ENCODE peak calls at places on chromosomes 12 and 14, in seven cellular contexts. One of them, this sample, is unnamed.

GRCh38 chr14:45807187-45807586 is 554.2 kb upstream of the MIS18BP1 start:
- DNase-seq in PC-9: no peak
- DNase-seq in neural progenitor cell: no peak
- DNase-seq in hepatocyte: no peak
- DNase-seq in fibroblast of the aortic adventitia: no peak
- DNase-seq in retinal pigment epithelial cell: no peak
- DNase-seq in GM23338: no peak
- DNase-seq in this sample: no peak

GRCh38 chr12:34399631-34400422 is 377.5 kb downstream of the ALG10 start:
- DNase-seq in PC-9: peak
- DNase-seq in neural progenitor cell: no peak
- DNase-seq in hepatocyte: peak
- DNase-seq in fibroblast of the aortic adventitia: no peak
- DNase-seq in retinal pigment epithelial cell: no peak
- DNase-seq in GM23338: no peak
- DNase-seq in this sample: no peak

GRCh38 chr12:29191267-29191889 is 42.3 kb downstream of the FAR2 start:
- DNase-seq in PC-9: no peak
- DNase-seq in neural progenitor cell: no peak
- DNase-seq in hepatocyte: no peak
- DNase-seq in fibroblast of the aortic adventitia: no peak
- DNase-seq in retinal pigment epithelial cell: no peak
- DNase-seq in GM23338: no peak
- DNase-seq in this sample: no peak

GRCh38 chr12:130385193-130385592 is 47.5 kb downstream of the PIWIL1 start:
- DNase-seq in PC-9: no peak
- DNase-seq in neural progenitor cell: no peak
- DNase-seq in hepatocyte: no peak
- DNase-seq in fibroblast of the aortic adventitia: no peak
- DNase-seq in retinal pigment epithelial cell: no peak
- DNase-seq in GM23338: no peak
- DNase-seq in this sample: no peak

GRCh38 chr12:123388948-123389559 is 5.1 kb downstream of the KMT5A start:
- DNase-seq in PC-9: no peak
- DNase-seq in neural progenitor cell: no peak
- DNase-seq in hepatocyte: no peak
- DNase-seq in fibroblast of the aortic adventitia: no peak
- DNase-seq in retinal pigment epithelial cell: no peak
- DNase-seq in GM23338: peak
- DNase-seq in this sample: no peak

GRCh38 chr12:22971771-22972191 is 346.8 kb downstream of the ETNK1 start:
- DNase-seq in PC-9: no peak
- DNase-seq in neural progenitor cell: no peak
- DNase-seq in hepatocyte: no peak
- DNase-seq in fibroblast of the aortic adventitia: peak
- DNase-seq in retinal pigment epithelial cell: no peak
- DNase-seq in GM23338: no peak
- DNase-seq in this sample: no peak

GRCh38 chr12:16670456-16671050 is 64.6 kb upstream of the LMO3 start:
- DNase-seq in PC-9: no peak
- DNase-seq in neural progenitor cell: no peak
- DNase-seq in hepatocyte: no peak
- DNase-seq in fibroblast of the aortic adventitia: peak
- DNase-seq in retinal pigment epithelial cell: no peak
- DNase-seq in GM23338: no peak
- DNase-seq in this sample: no peak

GRCh38 chr12:127628655-127629054 is 638.3 kb upstream of the TMEM132C start:
- DNase-seq in PC-9: no peak
- DNase-seq in neural progenitor cell: no peak
- DNase-seq in hepatocyte: no peak
- DNase-seq in fibroblast of the aortic adventitia: peak
- DNase-seq in retinal pigment epithelial cell: no peak
- DNase-seq in GM23338: no peak
- DNase-seq in this sample: no peak

GRCh38 chr14:87678624-87679023 is 314.4 kb downstream of the GALC start:
- DNase-seq in PC-9: no peak
- DNase-seq in neural progenitor cell: no peak
- DNase-seq in hepatocyte: no peak
- DNase-seq in fibroblast of the aortic adventitia: no peak
- DNase-seq in retinal pigment epithelial cell: no peak
- DNase-seq in GM23338: no peak
- DNase-seq in this sample: no peak

GRCh38 chr14:69828372-69828771 is 31.3 kb upstream of the SLC10A1 start:
- DNase-seq in PC-9: no peak
- DNase-seq in neural progenitor cell: no peak
- DNase-seq in hepatocyte: no peak
- DNase-seq in fibroblast of the aortic adventitia: no peak
- DNase-seq in retinal pigment epithelial cell: peak
- DNase-seq in GM23338: no peak
- DNase-seq in this sample: no peak

GRCh38 chr12:84355561-84355960 is 557.0 kb downstream of the SLC6A15 start:
- DNase-seq in PC-9: no peak
- DNase-seq in neural progenitor cell: no peak
- DNase-seq in hepatocyte: no peak
- DNase-seq in fibroblast of the aortic adventitia: no peak
- DNase-seq in retinal pigment epithelial cell: no peak
- DNase-seq in GM23338: no peak
- DNase-seq in this sample: no peak

GRCh38 chr12:121167232-121167820 is 34.6 kb downstream of the P2RX7 start:
- DNase-seq in PC-9: no peak
- DNase-seq in neural progenitor cell: no peak
- DNase-seq in hepatocyte: no peak
- DNase-seq in fibroblast of the aortic adventitia: peak
- DNase-seq in retinal pigment epithelial cell: no peak
- DNase-seq in GM23338: peak
- DNase-seq in this sample: no peak

GRCh38 chr14:83208346-83208745 is 1674.7 kb upstream of the SEL1L start:
- DNase-seq in PC-9: no peak
- DNase-seq in neural progenitor cell: no peak
- DNase-seq in hepatocyte: no peak
- DNase-seq in fibroblast of the aortic adventitia: no peak
- DNase-seq in retinal pigment epithelial cell: no peak
- DNase-seq in GM23338: no peak
- DNase-seq in this sample: no peak

GRCh38 chr12:65734226-65734625 is 90.1 kb upstream of the HMGA2 start:
- DNase-seq in PC-9: no peak
- DNase-seq in neural progenitor cell: no peak
- DNase-seq in hepatocyte: no peak
- DNase-seq in fibroblast of the aortic adventitia: no peak
- DNase-seq in retinal pigment epithelial cell: no peak
- DNase-seq in GM23338: no peak
- DNase-seq in this sample: no peak

GRCh38 chr14:51327376-51327775 is 87.3 kb downstream of the TMX1 start:
- DNase-seq in PC-9: no peak
- DNase-seq in neural progenitor cell: no peak
- DNase-seq in hepatocyte: no peak
- DNase-seq in fibroblast of the aortic adventitia: peak
- DNase-seq in retinal pigment epithelial cell: no peak
- DNase-seq in GM23338: no peak
- DNase-seq in this sample: no peak

GRCh38 chr12:6370576-6370935 is 4.8 kb downstream of the SCNN1A start:
- DNase-seq in PC-9: no peak
- DNase-seq in neural progenitor cell: no peak
- DNase-seq in hepatocyte: no peak
- DNase-seq in fibroblast of the aortic adventitia: no peak
- DNase-seq in retinal pigment epithelial cell: no peak
- DNase-seq in GM23338: no peak
- DNase-seq in this sample: no peak

GRCh38 chr12:6369916-6370575 is 5.3 kb downstream of the SCNN1A start:
- DNase-seq in PC-9: no peak
- DNase-seq in neural progenitor cell: no peak
- DNase-seq in hepatocyte: no peak
- DNase-seq in fibroblast of the aortic adventitia: no peak
- DNase-seq in retinal pigment epithelial cell: no peak
- DNase-seq in GM23338: no peak
- DNase-seq in this sample: no peak

GRCh38 chr12:6368906-6369525 is 6.3 kb downstream of the SCNN1A start:
- DNase-seq in PC-9: no peak
- DNase-seq in neural progenitor cell: no peak
- DNase-seq in hepatocyte: no peak
- DNase-seq in fibroblast of the aortic adventitia: no peak
- DNase-seq in retinal pigment epithelial cell: no peak
- DNase-seq in GM23338: no peak
- DNase-seq in this sample: no peak

GRCh38 chr12:6367065-6367968 is 8.0 kb downstream of the SCNN1A start:
- DNase-seq in PC-9: no peak
- DNase-seq in neural progenitor cell: no peak
- DNase-seq in hepatocyte: no peak
- DNase-seq in fibroblast of the aortic adventitia: peak
- DNase-seq in retinal pigment epithelial cell: no peak
- DNase-seq in GM23338: no peak
- DNase-seq in this sample: no peak

DNA sequence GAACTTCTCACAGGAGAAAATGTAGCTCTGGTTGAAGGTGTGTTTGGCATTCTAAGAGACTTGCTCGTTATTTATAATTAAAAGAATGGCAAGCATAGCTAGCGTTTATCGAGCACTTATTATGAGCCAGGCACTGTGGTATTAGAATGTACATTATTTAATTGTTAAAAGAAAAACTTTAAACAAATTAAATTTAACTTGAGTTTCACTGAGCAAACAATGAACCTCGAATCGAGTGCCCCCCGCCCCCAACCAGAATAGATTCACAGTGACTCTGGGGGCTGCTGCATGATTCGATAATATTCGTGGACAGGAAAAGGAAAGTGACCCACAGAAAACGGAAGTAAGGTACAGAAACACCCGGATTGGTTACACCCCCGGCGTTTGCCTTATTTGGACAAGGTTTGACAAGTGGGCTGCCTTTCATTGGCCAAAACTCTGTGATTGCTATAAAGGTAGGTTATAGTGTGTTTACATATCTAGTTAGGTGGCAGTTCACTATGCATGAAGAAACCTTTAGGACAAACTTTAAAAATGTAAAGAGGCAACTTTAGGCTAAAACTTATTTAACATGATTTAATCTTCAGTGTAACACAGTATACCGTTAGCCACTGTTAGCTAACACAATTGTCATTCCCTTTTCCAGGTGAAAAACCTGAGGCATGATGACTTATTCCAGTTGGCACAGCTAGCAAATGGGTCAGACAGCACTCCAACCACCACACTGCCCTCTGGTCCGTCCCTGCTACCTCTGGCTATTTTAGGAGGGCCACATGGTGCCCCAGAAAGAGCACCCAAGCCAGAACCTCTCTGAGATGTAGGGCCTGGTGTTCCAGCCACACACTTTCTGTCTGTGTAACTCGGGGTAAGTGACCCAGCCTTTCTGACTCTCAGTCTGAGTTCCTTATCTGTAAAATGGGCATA is 7.1 kb downstream of the SCNN1A start:
- DNase-seq in PC-9: no peak
- DNase-seq in neural progenitor cell: no peak
- DNase-seq in hepatocyte: no peak
- DNase-seq in fibroblast of the aortic adventitia: no peak
- DNase-seq in retinal pigment epithelial cell: no peak
- DNase-seq in GM23338: no peak
- DNase-seq in this sample: no peak
- H3K4me3 ChIP-seq in PC-9: no peak
- H3K4me3 ChIP-seq in neural progenitor cell: no peak
- H3K4me3 ChIP-seq in hepatocyte: no peak
- H3K4me3 ChIP-seq in fibroblast of the aortic adventitia: no peak
- H3K4me3 ChIP-seq in retinal pigment epithelial cell: no peak
- H3K4me3 ChIP-seq in GM23338: no peak
- H3K4me3 ChIP-seq in this sample: no peak

DNA sequence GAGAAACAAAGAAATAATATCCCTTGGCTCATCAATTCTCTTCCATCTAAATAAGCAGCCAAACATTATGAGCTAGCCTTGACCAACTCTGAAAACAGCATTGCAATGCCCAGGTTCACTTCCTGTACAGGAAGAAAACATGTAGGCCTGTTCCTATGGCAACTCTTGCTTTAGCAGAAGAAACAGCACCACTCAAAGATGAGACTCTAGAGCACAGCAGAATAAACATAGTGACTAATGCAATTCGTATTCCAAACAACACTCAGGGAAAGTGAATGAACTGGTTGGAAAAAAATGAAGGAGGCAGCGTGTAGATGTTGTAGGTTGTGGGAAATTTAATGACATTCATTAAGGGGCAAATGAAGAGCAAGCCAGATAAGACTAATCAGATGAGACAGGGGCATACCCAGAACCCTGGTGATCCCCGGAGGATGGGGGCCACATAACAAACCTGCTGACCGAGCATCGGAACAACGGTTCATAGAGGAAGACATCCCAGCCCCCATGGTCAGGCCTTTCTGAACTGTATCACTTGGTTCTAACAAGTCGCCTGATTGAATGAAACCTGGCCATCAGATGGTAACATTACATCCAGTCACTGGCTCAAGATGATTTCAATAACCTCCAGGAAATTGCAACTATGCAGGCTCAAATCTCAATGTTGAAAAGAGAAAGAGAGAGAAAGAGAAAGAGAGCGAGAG is 9.0 kb downstream of the ARHGDIB start:
- DNase-seq in PC-9: peak
- DNase-seq in neural progenitor cell: no peak
- DNase-seq in hepatocyte: peak
- DNase-seq in fibroblast of the aortic adventitia: peak
- DNase-seq in retinal pigment epithelial cell: peak
- DNase-seq in GM23338: no peak
- DNase-seq in this sample: no peak
- H3K4me3 ChIP-seq in PC-9: peak
- H3K4me3 ChIP-seq in neural progenitor cell: no peak
- H3K4me3 ChIP-seq in hepatocyte: no peak
- H3K4me3 ChIP-seq in fibroblast of the aortic adventitia: no peak
- H3K4me3 ChIP-seq in retinal pigment epithelial cell: no peak
- H3K4me3 ChIP-seq in GM23338: no peak
- H3K4me3 ChIP-seq in this sample: no peak

GRCh38 chr12:115914122-115914521 is 363.4 kb downstream of the MED13L start:
- DNase-seq in PC-9: no peak
- DNase-seq in neural progenitor cell: no peak
- DNase-seq in hepatocyte: no peak
- DNase-seq in fibroblast of the aortic adventitia: no peak
- DNase-seq in retinal pigment epithelial cell: no peak
- DNase-seq in GM23338: no peak
- DNase-seq in this sample: no peak

GRCh38 chr12:115918763-115919162 is 358.7 kb downstream of the MED13L start:
- DNase-seq in PC-9: no peak
- DNase-seq in neural progenitor cell: no peak
- DNase-seq in hepatocyte: no peak
- DNase-seq in fibroblast of the aortic adventitia: no peak
- DNase-seq in retinal pigment epithelial cell: no peak
- DNase-seq in GM23338: no peak
- DNase-seq in this sample: no peak

GRCh38 chr12:115920395-115921183 is 356.9 kb downstream of the MED13L start:
- DNase-seq in PC-9: no peak
- DNase-seq in neural progenitor cell: no peak
- DNase-seq in hepatocyte: no peak
- DNase-seq in fibroblast of the aortic adventitia: peak
- DNase-seq in retinal pigment epithelial cell: no peak
- DNase-seq in GM23338: no peak
- DNase-seq in this sample: no peak

GRCh38 chr12:115912440-115912839 is 365.1 kb downstream of the MED13L start:
- DNase-seq in PC-9: no peak
- DNase-seq in neural progenitor cell: no peak
- DNase-seq in hepatocyte: no peak
- DNase-seq in fibroblast of the aortic adventitia: no peak
- DNase-seq in retinal pigment epithelial cell: no peak
- DNase-seq in GM23338: no peak
- DNase-seq in this sample: no peak

GRCh38 chr12:115916910-115917668 is 360.4 kb downstream of the MED13L start:
- DNase-seq in PC-9: peak
- DNase-seq in neural progenitor cell: peak
- DNase-seq in hepatocyte: peak
- DNase-seq in fibroblast of the aortic adventitia: peak
- DNase-seq in retinal pigment epithelial cell: no peak
- DNase-seq in GM23338: peak
- DNase-seq in this sample: peak
- H3K4me3 ChIP-seq in PC-9: no peak
- H3K4me3 ChIP-seq in neural progenitor cell: peak
- H3K4me3 ChIP-seq in hepatocyte: peak
- H3K4me3 ChIP-seq in fibroblast of the aortic adventitia: no peak
- H3K4me3 ChIP-seq in retinal pigment epithelial cell: no peak
- H3K4me3 ChIP-seq in GM23338: peak
- H3K4me3 ChIP-seq in this sample: peak

GRCh38 chr12:44858456-44858855 is 17.7 kb downstream of the NELL2 start:
- DNase-seq in PC-9: no peak
- DNase-seq in neural progenitor cell: no peak
- DNase-seq in hepatocyte: no peak
- DNase-seq in fibroblast of the aortic adventitia: no peak
- DNase-seq in retinal pigment epithelial cell: no peak
- DNase-seq in GM23338: no peak
- DNase-seq in this sample: no peak
- H3K4me3 ChIP-seq in PC-9: no peak
- H3K4me3 ChIP-seq in neural progenitor cell: no peak
- H3K4me3 ChIP-seq in hepatocyte: no peak
- H3K4me3 ChIP-seq in fibroblast of the aortic adventitia: no peak
- H3K4me3 ChIP-seq in retinal pigment epithelial cell: no peak
- H3K4me3 ChIP-seq in GM23338: no peak
- H3K4me3 ChIP-seq in this sample: no peak